ENCODE peak calls at places on chromosomes 3 and 15, in six cellular contexts. K is EH; G is NCI-H1417; N is NCI-H2107; V is heart right ventricle; M is activated CD4-positive, CD25-positive, alpha-beta regulatory T cell treated with anti-CD3 and anti-CD28 coated beads, Interleukin-2, amount 50 U/mL, for 16 hours. X is an unnamed sample.

GRCh38 chr3:64104691-64105101 is 81.4 kb upstream of the PSMD6 start:
- DNase-seq in K (peak), G (no peak), N (no peak), V (no peak), M (no peak), X (no peak)

GRCh38 chr3:72938471-72939265 is 50.8 kb downstream of the GXYLT2 start:
- DNase-seq in K (peak), G (peak), N (no peak), V (no peak), M (no peak), X (peak)

GRCh38 chr3:8838239-8838638 is 68.8 kb upstream of the OXTR start:
- DNase-seq in K (no peak), G (no peak), N (no peak), V (no peak), M (no peak), X (no peak)

GRCh38 chr15:93987068-93987467 is 244.3 kb upstream of the MCTP2 start:
- DNase-seq in K (no peak), G (no peak), N (no peak), V (no peak), M (no peak), X (no peak)

GRCh38 chr3:52714335-52715302 is 8.7 kb downstream of the SPCS1 start:
- DNase-seq in K (no peak), G (no peak), N (no peak), V (no peak), M (no peak), X (no peak)

GRCh38 chr15:80509800-80510199 is 105.6 kb downstream of the ARNT2 start:
- DNase-seq in K (no peak), G (no peak), N (no peak), V (no peak), M (no peak), X (no peak)

GRCh38 chr3:3800076-3800448 is 831 bp downstream of the LRRN1 start:
- DNase-seq in K (no peak), G (peak), N (no peak), V (no peak), M (no peak), X (peak)

GRCh38 chr3:16249336-16249735 is 15.4 kb downstream of the DPH3 start:
- DNase-seq in K (peak), G (no peak), N (no peak), V (no peak), M (no peak), X (no peak)

GRCh38 chr15:97084650-97085049 is 754.1 kb downstream of the NR2F2 start:
- DNase-seq in K (no peak), G (no peak), N (no peak), V (no peak), M (no peak), X (no peak)

GRCh38 chr3:119235151-119235550 is 5.5 kb downstream of the B4GALT4 start:
- DNase-seq in K (peak), G (no peak), N (no peak), V (no peak), M (no peak), X (no peak)

X was measured in heart left ventricle.